ENCODE peak calls at places on chromosomes 6 and 20, in five cellular contexts. B, V, A, T and C are unnamed samples.

GRCh38 chr6:17962436-17963031 is 24.9 kb downstream of the KIF13A start:
- DNase-seq in B (peak; percentile 90), V (peak; percentile 37), A (peak; percentile 43), T (peak; percentile 56), C (no peak)

GRCh38 chr20:23637282-23638221 is at the start of gene CST3:
- DNase-seq in B (peak; percentile 82), V (peak; percentile 93), A (no peak), T (peak; percentile 90), C (peak; percentile 92)

GRCh38 chr6:133467231-133467981 is 226.2 kb downstream of the EYA4 start:
- DNase-seq in B (no peak), V (no peak), A (no peak), T (no peak), C (no peak)

GRCh38 chr20:63538204-63539091 is 1.3 kb upstream of the PTK6 start:
- DNase-seq in B (no peak), V (peak; percentile 94), A (no peak), T (peak; percentile 75), C (peak; percentile 82)

GRCh38 chr6:144284753-144285547 is at the start of gene UTRN:
- DNase-seq in B (peak; percentile 83), V (peak; percentile 85), A (no peak), T (peak; percentile 79), C (no peak)

GRCh38 chr20:57013741-57014140 is 252.7 kb downstream of the BMP7 start:
- DNase-seq in B (peak; percentile 18), V (no peak), A (no peak), T (peak; percentile 11), C (no peak)

GRCh38 chr20:58813369-58813768 is 37.3 kb downstream of the GNAS-AS1 start:
- DNase-seq in B (no peak), V (no peak), A (no peak), T (no peak), C (no peak)

GRCh38 chr6:49787176-49787575 is at the start of gene PGK2:
- DNase-seq in B (no peak), V (no peak), A (no peak), T (no peak), C (no peak)

GRCh38 chr6:46781478-46782378 is 11.5 kb upstream of the MEP1A start:
- DNase-seq in B (peak; percentile 57), V (peak; percentile 53), A (no peak), T (peak; percentile 84), C (peak; percentile 30)

GRCh38 chr20:7371518-7372158 is 568.6 kb downstream of the HAO1 start:
- DNase-seq in B (peak; percentile 77), V (no peak), A (no peak), T (peak; percentile 77), C (no peak)

GRCh38 chr6:45933855-45934254 is 81.8 kb downstream of the CLIC5 start:
- DNase-seq in B (no peak), V (no peak), A (no peak), T (no peak), C (no peak)

GRCh38 chr20:2799688-2800589 is 488 bp downstream of the CPXM1 start:
- DNase-seq in B (no peak), V (no peak), A (no peak), T (no peak), C (no peak)

GRCh38 chr6:132115714-132116366 is 164.7 kb upstream of the CCN2 start:
- DNase-seq in B (peak; percentile 83), V (no peak), A (no peak), T (peak; percentile 91), C (no peak)

GRCh38 chr6:150444308-150444707 is 75.5 kb downstream of the IYD start:
- DNase-seq in B (no peak), V (no peak), A (no peak), T (no peak), C (no peak)

GRCh38 chr6:143782517-143782916 is 60.6 kb upstream of the LTV1 start:
- DNase-seq in B (no peak), V (no peak), A (no peak), T (no peak), C (no peak)

GRCh38 chr20:47263080-47263479 is 93.4 kb downstream of the ZMYND8 start:
- DNase-seq in B (no peak), V (no peak), A (no peak), T (no peak), C (no peak)

GRCh38 chr20:41143354-41143753 is 6.0 kb downstream of the PLCG1 start:
- DNase-seq in B (no peak), V (no peak), A (no peak), T (no peak), C (no peak)

GRCh38 chr20:10970109-10970508 is 296.3 kb upstream of the JAG1 start:
- DNase-seq in B (peak; percentile 53), V (no peak), A (no peak), T (no peak), C (no peak)

GRCh38 chr6:2124260-2124709 is 121.1 kb downstream of the GMDS start:
- DNase-seq in B (no peak), V (no peak), A (no peak), T (peak; percentile 26), C (no peak)

GRCh38 chr6:52650946-52651345 is 20.0 kb upstream of the TMEM14A start:
- DNase-seq in B (no peak), V (no peak), A (no peak), T (no peak), C (no peak)

GRCh38 chr20:32163951-32164350 is 43.6 kb downstream of the PLAGL2 start:
- DNase-seq in B (no peak), V (no peak), A (no peak), T (no peak), C (peak; percentile 6)

GRCh38 chr6:34661379-34661778 is 35.2 kb downstream of the ILRUN start:
- DNase-seq in B (no peak), V (no peak), A (no peak), T (no peak), C (no peak)

GRCh38 chr6:16432075-16433032 is 194.0 kb downstream of the GMPR start:
- DNase-seq in B (no peak), V (peak; percentile 39), A (no peak), T (no peak), C (no peak)

GRCh38 chr6:13709698-13710551 is 1.7 kb downstream of the RANBP9 start:
- DNase-seq in B (peak; percentile 45), V (no peak), A (no peak), T (peak; percentile 54), C (no peak)

GRCh38 chr20:23100754-23101107 is 14.6 kb upstream of the CD93 start:
- DNase-seq in B (no peak), V (no peak), A (no peak), T (no peak), C (no peak)

GRCh38 chr6:47551670-47552069 is 74.1 kb downstream of the CD2AP start:
- DNase-seq in B (no peak), V (no peak), A (no peak), T (no peak), C (no peak)

GRCh38 chr6:108363756-108364356 is 69.0 kb downstream of the AFG1L start:
- DNase-seq in B (peak; percentile 34), V (no peak), A (no peak), T (peak; percentile 48), C (no peak)
- H3K4me3 ChIP-seq in B (peak overlapping the region; percentile 33), V (no peak overlapping the region), A (no peak overlapping the region), T (no peak overlapping the region), C (no peak overlapping the region)

DNA sequence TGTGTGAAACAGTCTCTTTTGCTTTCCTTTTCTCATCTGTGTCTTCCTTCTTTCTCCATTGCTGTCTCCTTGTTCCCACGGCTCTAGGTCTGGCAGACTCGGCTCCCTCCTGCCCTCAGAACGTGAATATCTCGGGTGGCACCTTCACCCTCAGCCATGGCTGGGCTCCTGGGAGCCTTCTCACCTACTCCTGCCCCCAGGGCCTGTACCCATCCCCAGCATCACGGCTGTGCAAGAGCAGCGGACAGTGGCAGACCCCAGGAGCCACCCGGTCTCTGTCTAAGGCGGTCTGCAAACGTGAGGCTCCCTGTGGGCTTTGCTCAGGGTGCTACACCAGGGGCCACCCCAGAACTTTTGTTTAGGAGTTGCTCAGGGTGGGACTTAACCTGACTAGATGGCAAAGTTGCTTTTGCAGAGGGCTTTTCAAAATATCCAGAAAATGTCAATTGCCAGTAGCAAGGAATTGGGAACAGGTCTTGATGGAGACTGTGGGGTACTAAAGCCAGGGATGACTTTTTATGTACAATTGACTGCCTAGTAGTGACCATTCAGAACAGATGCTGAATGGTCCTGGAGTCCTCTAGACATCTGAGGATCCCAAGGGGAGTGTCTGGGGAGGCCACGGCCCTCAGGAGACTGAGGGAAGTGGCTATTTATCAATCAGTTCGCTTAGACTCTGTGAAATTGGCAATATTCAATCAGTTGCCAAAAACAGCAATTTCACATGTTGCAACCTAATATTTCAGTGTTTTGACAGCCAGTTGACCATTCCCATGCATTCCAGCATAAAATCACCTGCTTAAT is 553 bp downstream of the C2 start:
- DNase-seq in B (no peak), V (no peak), A (no peak), T (no peak), C (no peak)
- H3K4me3 ChIP-seq in B (no peak overlapping the region), V (no peak overlapping the region), A (no peak overlapping the region), T (no peak overlapping the region), C (no peak overlapping the region)

DNA sequence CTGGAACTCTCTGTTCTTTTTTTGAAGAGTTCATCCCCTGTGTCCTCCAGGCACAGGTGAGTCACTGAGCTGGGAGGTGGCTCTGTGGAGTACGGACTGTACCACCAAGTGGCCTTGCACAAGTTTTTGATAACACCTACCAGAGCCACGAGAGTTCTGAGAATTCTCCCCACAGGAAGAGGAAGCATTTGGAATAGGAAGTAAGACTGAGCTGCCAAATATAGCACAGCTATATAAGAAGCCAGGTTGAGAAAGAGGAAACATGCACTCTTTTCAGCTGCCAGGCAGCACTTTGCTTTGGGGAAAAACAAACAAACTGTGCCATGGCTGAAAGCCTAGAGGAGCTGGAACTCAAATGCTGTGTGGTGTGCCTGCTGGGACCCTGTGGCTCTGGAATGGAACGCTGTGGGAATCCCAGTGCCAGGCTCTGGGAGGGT is 70.8 kb upstream of the RIPOR2 start:
- DNase-seq in B (peak; percentile 77), V (peak; percentile 64), A (no peak), T (peak; percentile 69), C (no peak)
- H3K4me3 ChIP-seq in B (no peak overlapping the region), V (no peak overlapping the region), A (no peak overlapping the region), T (no peak overlapping the region), C (no peak overlapping the region)

GRCh38 chr6:168229368-168229752 is 90.2 kb downstream of the DACT2 start:
- DNase-seq in B (no peak), V (no peak), A (no peak), T (no peak), C (no peak)

GRCh38 chr6:168232046-168232445 is 87.5 kb downstream of the DACT2 start:
- DNase-seq in B (no peak), V (no peak), A (no peak), T (no peak), C (no peak)

GRCh38 chr6:168231393-168231957 is 88.1 kb downstream of the DACT2 start:
- DNase-seq in B (no peak), V (no peak), A (no peak), T (no peak), C (no peak)

GRCh38 chr6:168232989-168233874 is 86.3 kb downstream of the DACT2 start:
- DNase-seq in B (no peak), V (no peak), A (no peak), T (no peak), C (no peak)

GRCh38 chr6:168232528-168232927 is 87.0 kb downstream of the DACT2 start:
- DNase-seq in B (no peak), V (no peak), A (no peak), T (no peak), C (no peak)
- H3K4me3 ChIP-seq in B (no peak overlapping the region), V (no peak overlapping the region), A (no peak overlapping the region), T (no peak overlapping the region), C (no peak overlapping the region)